ENCODE peak calls at places on chromosomes 6 and 20, in four cellular contexts. One of them, this sample, is unnamed.

GRCh38 chr20:58842276-58842675 is 8.4 kb downstream of the GNAS-AS1 start:
- DNase-seq in Panc1: no peak
- DNase-seq in stomach: no peak
- DNase-seq in breast epithelium: no peak
- DNase-seq in this sample: no peak

GRCh38 chr6:85644374-85644762 is 1.7 kb upstream of the SYNCRIP start:
- DNase-seq in stomach: no peak
- DNase-seq in breast epithelium: no peak
- DNase-seq in Panc1: no peak
- DNase-seq in this sample: peak

GRCh38 chr6:106369739-106370138 is 9.2 kb downstream of the CRYBG1 start:
- DNase-seq in Panc1: no peak
- DNase-seq in breast epithelium: no peak
- DNase-seq in stomach: no peak
- DNase-seq in this sample: no peak

GRCh38 chr6:168138436-168138835 is 59.4 kb upstream of the FRMD1 start:
- DNase-seq in Panc1: no peak
- DNase-seq in stomach: no peak
- DNase-seq in breast epithelium: no peak
- DNase-seq in this sample: no peak

GRCh38 chr20:40651121-40651520 is 37.9 kb downstream of the MAFB start:
- DNase-seq in Panc1: no peak
- DNase-seq in stomach: no peak
- DNase-seq in breast epithelium: no peak
- DNase-seq in this sample: peak

GRCh38 chr20:28562510-28562898 is 2695.0 kb upstream of the DEFB115 start:
- DNase-seq in Panc1: peak
- DNase-seq in breast epithelium: no peak
- DNase-seq in stomach: no peak
- DNase-seq in this sample: no peak

GRCh38 chr6:845581-845980 is 152.6 kb upstream of the EXOC2 start:
- DNase-seq in stomach: no peak
- DNase-seq in breast epithelium: no peak
- DNase-seq in Panc1: no peak
- DNase-seq in this sample: no peak

GRCh38 chr20:37387519-37388269 is 41.8 kb downstream of the SRC start:
- DNase-seq in Panc1: no peak
- DNase-seq in breast epithelium: no peak
- DNase-seq in stomach: no peak
- DNase-seq in this sample: no peak

GRCh38 chr6:150987371-150987828 is 121.9 kb downstream of the MTHFD1L start:
- DNase-seq in stomach: no peak
- DNase-seq in Panc1: peak
- DNase-seq in breast epithelium: no peak
- DNase-seq in this sample: no peak

GRCh38 chr6:43173496-43174262 is 2.6 kb downstream of the SRF start:
- DNase-seq in stomach: no peak
- DNase-seq in breast epithelium: no peak
- DNase-seq in Panc1: no peak
- DNase-seq in this sample: no peak

GRCh38 chr6:43171284-43172126 is 436 bp downstream of the SRF start:
- DNase-seq in stomach: no peak
- DNase-seq in breast epithelium: no peak
- DNase-seq in Panc1: no peak
- DNase-seq in this sample: no peak

GRCh38 chr6:43172127-43173007 is 1.3 kb downstream of the SRF start:
- DNase-seq in Panc1: no peak
- DNase-seq in stomach: peak
- DNase-seq in breast epithelium: peak
- DNase-seq in this sample: no peak

GRCh38 chr6:43174263-43175112 is 3.4 kb downstream of the SRF start:
- DNase-seq in Panc1: peak
- DNase-seq in breast epithelium: peak
- DNase-seq in stomach: peak
- DNase-seq in this sample: peak

GRCh38 chr6:43170452-43171283 is at the start of gene SRF:
- DNase-seq in Panc1: peak
- DNase-seq in breast epithelium: peak
- DNase-seq in stomach: peak
- DNase-seq in this sample: peak
- TF ChIP-seq POLR2AphosphoS5 in Panc1: peak
- TF ChIP-seq POLR2AphosphoS5 in breast epithelium: peak
- TF ChIP-seq POLR2AphosphoS5 in stomach: peak
- TF ChIP-seq POLR2AphosphoS5 in this sample: peak

GRCh38 chr6:28489366-28490190 is 26.0 kb downstream of the GPX6 start:
- DNase-seq in Panc1: peak
- DNase-seq in stomach: peak
- DNase-seq in breast epithelium: no peak
- DNase-seq in this sample: peak
- H3K27ac ChIP-seq in Panc1: peak
- H3K27ac ChIP-seq in stomach: no peak
- H3K27ac ChIP-seq in breast epithelium: peak
- H3K27ac ChIP-seq in this sample: peak

GRCh38 chr20:21569586-21569985 is 55.7 kb upstream of the NKX2-2 start:
- DNase-seq in stomach: no peak
- DNase-seq in Panc1: no peak
- DNase-seq in breast epithelium: no peak
- DNase-seq in this sample: no peak
- TF ChIP-seq POLR2AphosphoS5 in stomach: no peak
- TF ChIP-seq POLR2AphosphoS5 in Panc1: no peak
- TF ChIP-seq POLR2AphosphoS5 in breast epithelium: no peak
- TF ChIP-seq POLR2AphosphoS5 in this sample: no peak

DNA sequence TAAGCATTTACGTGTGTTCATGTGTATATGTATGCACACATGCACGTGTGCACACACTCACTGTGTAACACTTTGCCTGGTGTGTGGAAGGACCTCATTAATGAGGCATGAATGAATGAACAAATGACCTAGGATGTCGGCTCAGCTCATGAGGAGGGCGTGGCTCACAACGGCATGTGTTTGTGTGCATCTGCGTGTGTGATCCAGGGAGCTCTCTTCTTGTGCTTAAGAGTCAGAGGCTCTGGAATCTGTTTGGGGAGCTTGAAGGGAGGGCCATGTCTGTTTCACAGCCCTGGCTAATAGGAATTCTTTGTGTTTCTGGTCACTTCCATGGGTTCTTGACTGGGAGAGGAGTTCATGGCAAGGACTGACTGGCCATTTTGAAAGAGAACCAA is 32.7 kb downstream of the TOX2 start:
- DNase-seq in Panc1: no peak
- DNase-seq in breast epithelium: no peak
- DNase-seq in stomach: no peak
- DNase-seq in this sample: no peak
- H3K27ac ChIP-seq in Panc1: peak
- H3K27ac ChIP-seq in breast epithelium: no peak
- H3K27ac ChIP-seq in stomach: no peak
- H3K27ac ChIP-seq in this sample: peak

DNA sequence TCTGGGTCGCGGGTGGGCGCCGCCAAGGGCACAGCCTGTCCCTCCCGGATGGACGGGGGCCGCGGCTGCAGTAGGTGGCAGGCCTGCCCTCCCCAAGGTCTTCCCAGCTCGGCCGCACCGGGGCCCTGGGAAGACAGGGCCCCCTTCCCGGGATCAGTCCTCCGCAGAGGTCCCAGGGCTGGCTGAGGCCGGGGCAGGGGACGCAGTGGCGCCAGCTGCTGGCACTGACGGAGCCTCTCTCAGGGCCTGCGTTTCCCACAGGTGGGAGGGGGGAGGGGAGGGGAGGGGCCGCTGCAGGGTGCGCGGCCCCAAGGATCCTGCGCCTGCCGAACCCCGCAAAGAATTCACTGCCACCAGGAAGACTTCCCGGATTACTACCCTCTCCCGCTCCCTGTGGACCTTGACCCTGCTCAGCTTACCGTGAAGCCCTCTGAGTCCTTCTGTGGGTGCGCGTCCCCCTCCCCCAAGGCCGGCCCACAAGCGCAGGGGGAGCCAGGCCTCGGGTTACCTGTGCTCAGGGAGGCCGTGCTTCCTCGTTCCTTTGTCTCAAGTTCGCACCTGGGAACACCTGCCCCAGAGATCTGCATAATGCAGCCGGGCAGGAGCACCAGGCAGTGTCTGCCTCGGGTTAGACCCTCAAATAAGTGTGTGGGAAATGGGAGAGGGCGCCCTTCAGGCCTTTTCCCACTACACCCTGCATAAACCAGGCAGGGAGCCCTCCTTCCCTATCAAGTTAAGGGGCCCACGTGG is 5.1 kb downstream of the LZTS3 start:
- DNase-seq in breast epithelium: no peak
- DNase-seq in Panc1: no peak
- DNase-seq in stomach: peak
- DNase-seq in this sample: no peak
- TF ChIP-seq POLR2AphosphoS5 in breast epithelium: no peak
- TF ChIP-seq POLR2AphosphoS5 in Panc1: no peak
- TF ChIP-seq POLR2AphosphoS5 in stomach: no peak
- TF ChIP-seq POLR2AphosphoS5 in this sample: no peak

DNA sequence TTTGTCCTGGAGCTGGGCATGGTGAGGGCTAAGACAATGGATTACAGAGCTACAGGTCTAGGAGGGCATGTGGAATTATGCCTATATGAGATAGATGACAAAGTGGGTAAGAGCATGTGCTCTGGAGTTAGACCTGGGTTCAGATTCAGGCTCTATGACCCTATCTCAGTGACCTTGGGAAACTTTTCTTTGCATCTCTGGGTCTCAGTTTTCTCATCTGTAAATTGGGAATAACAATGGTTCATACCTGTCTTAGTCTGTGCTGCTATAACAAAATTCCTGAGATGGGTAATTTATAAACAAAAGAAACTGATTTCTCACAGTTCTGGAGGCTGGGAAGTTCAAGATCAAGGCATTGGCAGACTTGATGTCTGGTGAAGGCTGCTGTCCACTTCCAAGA is 30.3 kb downstream of the PPARD start:
- DNase-seq in stomach: no peak
- DNase-seq in Panc1: no peak
- DNase-seq in breast epithelium: no peak
- DNase-seq in this sample: no peak
- H3K27ac ChIP-seq in stomach: no peak
- H3K27ac ChIP-seq in Panc1: no peak
- H3K27ac ChIP-seq in breast epithelium: no peak
- H3K27ac ChIP-seq in this sample: no peak

GRCh38 chr6:131694832-131695426 is 6.3 kb downstream of the OR2A4 start:
- DNase-seq in stomach: peak
- DNase-seq in Panc1: peak
- DNase-seq in breast epithelium: no peak
- DNase-seq in this sample: peak
- TF ChIP-seq POLR2AphosphoS5 in stomach: no peak
- TF ChIP-seq POLR2AphosphoS5 in Panc1: no peak
- TF ChIP-seq POLR2AphosphoS5 in breast epithelium: no peak
- TF ChIP-seq POLR2AphosphoS5 in this sample: no peak

This sample was measured in SK-N-MC.